ENCODE peak calls at places on chromosomes 16 and 17, in five cellular contexts. L, P, U, X and O are unnamed samples.

GRCh38 chr17:77364381-77364911 is 223.7 kb downstream of the SEC14L1 start:
- DNase-seq in L (no peak), P (no peak), U (no peak), X (no peak), O (no peak)

GRCh38 chr17:30290696-30291570 is 811 bp downstream of the BLMH start:
- DNase-seq in L (peak; percentile 28), P (peak; percentile 50), U (no peak), X (peak; percentile 21), O (peak; percentile 64)

GRCh38 chr17:58232707-58233156 is 5.7 kb upstream of the LPO start:
- DNase-seq in L (no peak), P (no peak), U (peak; percentile 27), X (peak; percentile 97), O (peak; percentile 50)

GRCh38 chr16:54286067-54286329 is 589 bp downstream of the IRX3 start:
- DNase-seq in L (no peak), P (no peak), U (no peak), X (no peak), O (peak; percentile 88)

GRCh38 chr16:68446941-68447675 is 1.2 kb downstream of the SMPD3 start:
- DNase-seq in L (no peak), P (no peak), U (no peak), X (no peak), O (no peak)

GRCh38 chr17:3770471-3770870 is 30.5 kb downstream of the ITGAE start:
- DNase-seq in L (no peak), P (no peak), U (no peak), X (no peak), O (peak; percentile 48)

GRCh38 chr16:51950118-51950517 is 596.8 kb downstream of the TOX3 start:
- DNase-seq in L (no peak), P (no peak), U (no peak), X (no peak), O (no peak)

GRCh38 chr17:29592850-29593545 is at the start of gene ANKRD13B:
- DNase-seq in L (peak; percentile 62), P (no peak), U (no peak), X (no peak), O (no peak)

GRCh38 chr16:31265329-31266245 is 5.8 kb downstream of the ITGAM start:
- DNase-seq in L (no peak), P (peak; percentile 30), U (no peak), X (peak; percentile 60), O (peak; percentile 40)

GRCh38 chr16:86513471-86514277 is 3.3 kb downstream of the FOXF1 start:
- DNase-seq in L (no peak), P (no peak), U (no peak), X (no peak), O (peak; percentile 65)

GRCh38 chr16:4806280-4806679 is 3.8 kb upstream of the ROGDI start:
- DNase-seq in L (no peak), P (no peak), U (no peak), X (no peak), O (no peak)

DNA sequence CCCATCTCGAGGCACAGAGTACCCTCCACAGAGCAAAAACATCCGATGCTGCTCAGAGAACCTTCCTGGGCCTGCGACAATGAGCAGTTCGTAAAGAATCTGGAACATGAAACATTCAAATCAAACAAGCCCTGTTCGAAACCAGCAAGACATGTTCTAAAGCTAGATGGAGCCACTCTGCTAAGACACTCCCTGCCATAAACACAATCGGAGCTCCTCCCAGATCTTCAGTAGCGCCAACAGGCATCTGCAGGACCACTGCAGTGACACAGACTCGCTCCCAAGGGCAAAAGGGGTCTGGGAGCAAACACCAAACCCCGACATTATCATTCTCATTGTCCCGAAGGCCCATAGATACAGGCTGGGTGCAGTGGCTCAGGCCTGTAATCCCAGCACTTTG is 108.7 kb downstream of the ZFHX3 start:
- DNase-seq in L (no peak), P (no peak), U (peak; percentile 44), X (peak; percentile 79), O (no peak)
- TF ChIP-seq CTCF in L (peak; percentile 24), P (no peak), U (peak; percentile 53), X (peak; percentile 41), O (no peak)

GRCh38 chr16:13969711-13970110 is 49.8 kb downstream of the ERCC4 start:
- DNase-seq in L (no peak), P (no peak), U (no peak), X (no peak), O (no peak)
- H3K4me3 ChIP-seq in L (no peak overlapping the region), P (no peak overlapping the region), U (no peak overlapping the region), X (no peak overlapping the region), O (no peak overlapping the region)

GRCh38 chr17:5913641-5914040 is 156.5 kb upstream of the WSCD1 start:
- DNase-seq in L (no peak), P (no peak), U (no peak), X (no peak), O (no peak)

GRCh38 chr17:5915337-5915736 is 154.8 kb upstream of the WSCD1 start:
- DNase-seq in L (no peak), P (no peak), U (no peak), X (no peak), O (no peak)

GRCh38 chr17:5922476-5922875 is 147.7 kb upstream of the WSCD1 start:
- DNase-seq in L (no peak), P (no peak), U (no peak), X (no peak), O (no peak)

GRCh38 chr17:5921919-5922318 is 148.3 kb upstream of the WSCD1 start:
- DNase-seq in L (no peak), P (no peak), U (no peak), X (no peak), O (no peak)

DNA sequence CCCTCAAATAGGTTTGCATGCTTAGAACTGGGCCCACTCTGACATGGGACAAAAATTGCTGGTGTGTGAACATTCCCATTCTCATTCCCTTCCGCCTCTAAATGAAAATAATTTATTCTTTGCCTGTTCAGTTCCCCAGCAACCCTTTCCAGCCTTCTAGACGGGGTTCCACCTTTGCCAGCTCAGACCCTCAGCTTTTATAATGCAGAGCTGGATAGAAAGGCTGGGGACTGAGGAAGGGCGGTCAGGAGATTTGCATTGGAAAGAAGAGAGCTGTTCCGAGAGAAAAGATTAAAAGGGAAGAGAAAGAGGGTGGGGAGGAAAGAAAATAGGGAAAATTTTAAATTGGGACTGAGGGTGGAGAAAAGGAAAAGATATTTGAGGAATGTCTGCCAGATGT is 151.1 kb upstream of the WSCD1 start:
- DNase-seq in L (no peak), P (no peak), U (no peak), X (no peak), O (no peak)
- H3K27ac ChIP-seq in L (no peak overlapping the region), P (no peak overlapping the region), U (no peak overlapping the region), X (no peak overlapping the region), O (no peak overlapping the region)

GRCh38 chr17:82705756-82706155 is 7.3 kb upstream of the RAB40B start:
- DNase-seq in L (no peak), P (no peak), U (no peak), X (no peak), O (peak; percentile 76)

GRCh38 chr17:82713015-82713723 is 3.3 kb upstream of the FN3KRP start:
- DNase-seq in L (no peak), P (no peak), U (no peak), X (no peak), O (peak; percentile 82)

GRCh38 chr17:82709024-82709675 is 7.4 kb upstream of the FN3KRP start:
- DNase-seq in L (no peak), P (no peak), U (no peak), X (no peak), O (no peak)

GRCh38 chr17:82709676-82710498 is 6.6 kb upstream of the FN3KRP start:
- DNase-seq in L (no peak), P (no peak), U (no peak), X (no peak), O (no peak)

DNA sequence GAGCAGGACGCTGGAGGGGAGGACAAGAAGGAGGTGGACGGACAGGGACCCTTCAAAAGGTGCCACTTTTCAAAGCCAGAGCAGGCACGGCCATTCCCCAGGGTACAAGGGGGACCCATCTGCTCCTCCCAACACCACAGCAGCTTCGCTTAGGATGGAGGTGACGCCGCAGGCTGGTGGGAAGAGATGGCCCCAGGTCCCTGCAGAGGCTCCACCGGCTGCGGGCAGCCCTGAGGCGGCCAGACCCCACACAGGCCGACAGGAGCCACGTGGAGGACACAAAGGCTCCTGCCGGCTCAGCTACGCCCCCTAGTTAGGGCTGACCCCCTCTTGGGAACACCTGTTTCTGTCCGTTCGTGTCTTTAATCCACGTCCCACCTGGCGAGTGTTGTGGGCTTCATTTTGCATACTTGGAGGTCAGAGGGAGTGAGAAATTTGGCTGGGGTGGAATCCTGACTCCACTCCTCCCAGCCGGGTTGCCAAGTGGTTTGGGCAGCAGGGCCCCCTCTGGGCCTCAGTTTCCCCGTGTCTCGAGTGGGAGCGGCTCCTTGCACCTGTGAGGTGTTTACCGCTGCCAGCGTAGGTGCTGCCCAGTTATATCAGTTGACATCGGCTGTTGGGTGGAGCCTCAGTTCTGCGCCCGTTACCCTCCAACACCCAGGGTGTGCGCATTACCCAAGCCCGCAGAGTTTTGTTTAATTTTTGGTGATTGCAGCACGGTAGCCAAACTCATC is 5.8 kb upstream of the FN3KRP start:
- DNase-seq in L (no peak), P (no peak), U (no peak), X (no peak), O (no peak)
- TF ChIP-seq CTCF in L (no peak), P (no peak), U (no peak), X (no peak), O (no peak)